ENCODE peak calls at places on chromosomes 6 and 20, in four cellular contexts. One of them, this sample, is unnamed.

GRCh38 chr6:106637051-106637717 is 7.8 kb downstream of the QRSL1 start:
- DNase-seq in foreskin fibroblast: no peak
- DNase-seq in IMR-90: no peak
- DNase-seq in brain microvascular endothelial cell: no peak
- DNase-seq in this sample: no peak

GRCh38 chr6:156949376-156949775 is 172.2 kb downstream of the ARID1B start:
- DNase-seq in foreskin fibroblast: peak
- DNase-seq in IMR-90: peak
- DNase-seq in brain microvascular endothelial cell: peak
- DNase-seq in this sample: no peak

GRCh38 chr6:126134491-126134890 is 148.2 kb downstream of the TRMT11 start:
- DNase-seq in foreskin fibroblast: no peak
- DNase-seq in IMR-90: no peak
- DNase-seq in brain microvascular endothelial cell: no peak
- DNase-seq in this sample: no peak

GRCh38 chr6:110476046-110476849 is at the start of gene SLC22A16:
- DNase-seq in foreskin fibroblast: no peak
- DNase-seq in IMR-90: no peak
- DNase-seq in brain microvascular endothelial cell: no peak
- DNase-seq in this sample: no peak

GRCh38 chr6:137805622-137806021 is 61.4 kb upstream of the TNFAIP3 start:
- DNase-seq in foreskin fibroblast: no peak
- DNase-seq in IMR-90: no peak
- DNase-seq in brain microvascular endothelial cell: no peak
- DNase-seq in this sample: no peak

GRCh38 chr6:117327149-117328004 is 62.0 kb downstream of the VGLL2 start:
- DNase-seq in foreskin fibroblast: no peak
- DNase-seq in IMR-90: no peak
- DNase-seq in brain microvascular endothelial cell: no peak
- DNase-seq in this sample: no peak

GRCh38 chr20:36613974-36614373 is 8.4 kb downstream of the RAB5IF start:
- DNase-seq in foreskin fibroblast: no peak
- DNase-seq in IMR-90: no peak
- DNase-seq in brain microvascular endothelial cell: no peak
- DNase-seq in this sample: no peak

GRCh38 chr6:68730291-68731054 is 95.4 kb downstream of the ADGRB3 start:
- DNase-seq in foreskin fibroblast: no peak
- DNase-seq in IMR-90: no peak
- DNase-seq in brain microvascular endothelial cell: no peak
- DNase-seq in this sample: no peak

GRCh38 chr20:35129647-35130069 is 17.5 kb downstream of the EDEM2 start:
- DNase-seq in foreskin fibroblast: peak
- DNase-seq in IMR-90: peak
- DNase-seq in brain microvascular endothelial cell: no peak
- DNase-seq in this sample: peak

GRCh38 chr6:45003400-45003799 is 324.7 kb upstream of the RUNX2 start:
- DNase-seq in foreskin fibroblast: no peak
- DNase-seq in IMR-90: no peak
- DNase-seq in brain microvascular endothelial cell: no peak
- DNase-seq in this sample: no peak

GRCh38 chr6:159061805-159062563 is 17.2 kb upstream of the TAGAP start:
- DNase-seq in foreskin fibroblast: no peak
- DNase-seq in IMR-90: no peak
- DNase-seq in brain microvascular endothelial cell: no peak
- DNase-seq in this sample: no peak

GRCh38 chr6:98470821-98471220 is 363.6 kb upstream of the POU3F2 start:
- DNase-seq in foreskin fibroblast: no peak
- DNase-seq in IMR-90: no peak
- DNase-seq in brain microvascular endothelial cell: no peak
- DNase-seq in this sample: no peak

GRCh38 chr6:66865771-66866170 is 1158.7 kb upstream of the EYS start:
- DNase-seq in foreskin fibroblast: peak
- DNase-seq in IMR-90: no peak
- DNase-seq in brain microvascular endothelial cell: no peak
- DNase-seq in this sample: no peak

GRCh38 chr20:50284811-50285375 is 94.3 kb downstream of the CEBPB start:
- DNase-seq in foreskin fibroblast: no peak
- DNase-seq in IMR-90: no peak
- DNase-seq in brain microvascular endothelial cell: no peak
- DNase-seq in this sample: no peak

GRCh38 chr6:797479-798077 is 104.6 kb upstream of the EXOC2 start:
- DNase-seq in foreskin fibroblast: peak
- DNase-seq in IMR-90: peak
- DNase-seq in brain microvascular endothelial cell: peak
- DNase-seq in this sample: peak

GRCh38 chr6:130322673-130323268 is 43.0 kb upstream of the TMEM200A start:
- DNase-seq in foreskin fibroblast: peak
- DNase-seq in IMR-90: peak
- DNase-seq in brain microvascular endothelial cell: peak
- DNase-seq in this sample: peak

GRCh38 chr20:51134405-51134804 is 111.5 kb upstream of the KCNG1 start:
- DNase-seq in foreskin fibroblast: no peak
- DNase-seq in IMR-90: no peak
- DNase-seq in brain microvascular endothelial cell: no peak
- DNase-seq in this sample: no peak

GRCh38 chr6:55443238-55444134 is 116.2 kb downstream of the GFRAL start:
- DNase-seq in foreskin fibroblast: no peak
- DNase-seq in IMR-90: no peak
- DNase-seq in brain microvascular endothelial cell: no peak
- DNase-seq in this sample: peak

GRCh38 chr6:94377835-94378234 is 958.5 kb upstream of the EPHA7 start:
- DNase-seq in foreskin fibroblast: no peak
- DNase-seq in IMR-90: no peak
- DNase-seq in brain microvascular endothelial cell: no peak
- DNase-seq in this sample: no peak

GRCh38 chr20:13990465-13990864 is at the start of gene SEL1L2:
- DNase-seq in foreskin fibroblast: no peak
- DNase-seq in IMR-90: no peak
- DNase-seq in brain microvascular endothelial cell: no peak
- DNase-seq in this sample: no peak

GRCh38 chr6:113980937-113981554 is 10.1 kb upstream of the HDAC2 start:
- DNase-seq in foreskin fibroblast: no peak
- DNase-seq in IMR-90: peak
- DNase-seq in brain microvascular endothelial cell: no peak
- DNase-seq in this sample: no peak

GRCh38 chr6:125375841-125376240 is 74.1 kb upstream of the HDDC2 start:
- DNase-seq in foreskin fibroblast: peak
- DNase-seq in IMR-90: no peak
- DNase-seq in brain microvascular endothelial cell: peak
- DNase-seq in this sample: no peak

GRCh38 chr6:81818778-81819491 is 66.5 kb upstream of the TENT5A start:
- DNase-seq in foreskin fibroblast: peak
- DNase-seq in IMR-90: no peak
- DNase-seq in brain microvascular endothelial cell: no peak
- DNase-seq in this sample: no peak

GRCh38 chr6:73264446-73264845 is 1.4 kb upstream of the KHDC1 start:
- DNase-seq in foreskin fibroblast: no peak
- DNase-seq in IMR-90: no peak
- DNase-seq in brain microvascular endothelial cell: no peak
- DNase-seq in this sample: no peak

GRCh38 chr6:161835426-161836029 is 561.7 kb upstream of the AGPAT4 start:
- DNase-seq in foreskin fibroblast: no peak
- DNase-seq in IMR-90: no peak
- DNase-seq in brain microvascular endothelial cell: peak
- DNase-seq in this sample: no peak

GRCh38 chr6:157714153-157714490 is 108.9 kb upstream of the SNX9 start:
- DNase-seq in foreskin fibroblast: peak
- DNase-seq in IMR-90: peak
- DNase-seq in brain microvascular endothelial cell: no peak
- DNase-seq in this sample: no peak

GRCh38 chr6:63560806-63561672 is 11.2 kb upstream of the LOC128125822 start:
- DNase-seq in foreskin fibroblast: no peak
- DNase-seq in IMR-90: peak
- DNase-seq in brain microvascular endothelial cell: no peak
- DNase-seq in this sample: no peak

GRCh38 chr6:72219536-72219935 is 333.2 kb downstream of the RIMS1 start:
- DNase-seq in foreskin fibroblast: no peak
- DNase-seq in IMR-90: peak
- DNase-seq in brain microvascular endothelial cell: no peak
- DNase-seq in this sample: no peak

GRCh38 chr6:158032354-158032733 is 50.7 kb downstream of the SYNJ2 start:
- DNase-seq in foreskin fibroblast: no peak
- DNase-seq in IMR-90: no peak
- DNase-seq in brain microvascular endothelial cell: no peak
- DNase-seq in this sample: no peak

GRCh38 chr20:17843246-17844132 is 125.1 kb downstream of the SNX5 start:
- DNase-seq in foreskin fibroblast: peak
- DNase-seq in IMR-90: peak
- DNase-seq in brain microvascular endothelial cell: peak
- DNase-seq in this sample: no peak

GRCh38 chr20:41482647-41483552 is 116.3 kb upstream of the EMILIN3 start:
- DNase-seq in foreskin fibroblast: peak
- DNase-seq in IMR-90: peak
- DNase-seq in brain microvascular endothelial cell: peak
- DNase-seq in this sample: no peak

GRCh38 chr6:100488231-100488630 is 23.5 kb upstream of the SIM1 start:
- DNase-seq in foreskin fibroblast: no peak
- DNase-seq in IMR-90: no peak
- DNase-seq in brain microvascular endothelial cell: no peak
- DNase-seq in this sample: no peak

GRCh38 chr6:42758756-42759430 is 13.0 kb upstream of the TBCC start:
- DNase-seq in foreskin fibroblast: no peak
- DNase-seq in IMR-90: no peak
- DNase-seq in brain microvascular endothelial cell: no peak
- DNase-seq in this sample: no peak

GRCh38 chr6:121698617-121699016 is 263.2 kb downstream of the GJA1 start:
- DNase-seq in foreskin fibroblast: no peak
- DNase-seq in IMR-90: no peak
- DNase-seq in brain microvascular endothelial cell: no peak
- DNase-seq in this sample: no peak

GRCh38 chr6:31116661-31117385 is 2.2 kb downstream of the PSORS1C1 start:
- DNase-seq in foreskin fibroblast: peak
- DNase-seq in IMR-90: no peak
- DNase-seq in brain microvascular endothelial cell: peak
- DNase-seq in this sample: no peak

GRCh38 chr6:16496210-16496609 is 257.8 kb downstream of the GMPR start:
- DNase-seq in foreskin fibroblast: no peak
- DNase-seq in IMR-90: no peak
- DNase-seq in brain microvascular endothelial cell: no peak
- DNase-seq in this sample: no peak
- TF ChIP-seq CTCF in foreskin fibroblast: no peak
- TF ChIP-seq CTCF in IMR-90: no peak
- TF ChIP-seq CTCF in brain microvascular endothelial cell: peak
- TF ChIP-seq CTCF in this sample: no peak

DNA sequence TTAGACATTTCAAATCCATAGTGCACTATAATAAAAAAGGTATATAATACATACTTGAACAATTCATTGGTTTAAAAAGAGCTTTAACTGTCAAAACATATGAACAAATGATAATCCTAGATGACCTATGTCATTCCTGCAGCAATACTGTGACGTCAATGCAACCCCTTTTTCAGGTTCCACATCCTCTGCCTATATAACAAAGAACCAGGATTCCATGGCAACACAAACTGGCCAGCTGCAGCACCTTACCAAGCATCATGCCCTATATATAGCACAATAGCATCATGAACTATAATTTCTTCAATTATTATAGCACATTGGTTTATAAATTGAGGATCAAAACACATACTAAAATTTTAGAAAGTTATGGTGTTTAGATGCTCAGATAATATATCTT is 578 bp upstream of the PTCHD4 start:
- DNase-seq in foreskin fibroblast: no peak
- DNase-seq in IMR-90: peak
- DNase-seq in brain microvascular endothelial cell: no peak
- DNase-seq in this sample: no peak
- H3K4me3 ChIP-seq in foreskin fibroblast: no peak
- H3K4me3 ChIP-seq in IMR-90: no peak
- H3K4me3 ChIP-seq in brain microvascular endothelial cell: no peak
- H3K4me3 ChIP-seq in this sample: no peak

GRCh38 chr6:33794910-33795615 is 6.1 kb upstream of the LEMD2 start:
- DNase-seq in foreskin fibroblast: no peak
- DNase-seq in IMR-90: no peak
- DNase-seq in brain microvascular endothelial cell: no peak
- DNase-seq in this sample: no peak
- TF ChIP-seq CTCF in foreskin fibroblast: peak
- TF ChIP-seq CTCF in IMR-90: no peak
- TF ChIP-seq CTCF in brain microvascular endothelial cell: peak
- TF ChIP-seq CTCF in this sample: no peak

GRCh38 chr6:3261518-3261820 is 2.7 kb downstream of the PSMG4 start:
- DNase-seq in foreskin fibroblast: no peak
- DNase-seq in IMR-90: no peak
- DNase-seq in brain microvascular endothelial cell: no peak
- DNase-seq in this sample: no peak

GRCh38 chr6:3261921-3262320 is 3.2 kb downstream of the PSMG4 start:
- DNase-seq in foreskin fibroblast: no peak
- DNase-seq in IMR-90: no peak
- DNase-seq in brain microvascular endothelial cell: no peak
- DNase-seq in this sample: no peak

GRCh38 chr6:3259491-3259958 is 778 bp downstream of the PSMG4 start:
- DNase-seq in foreskin fibroblast: peak
- DNase-seq in IMR-90: peak
- DNase-seq in brain microvascular endothelial cell: peak
- DNase-seq in this sample: no peak

GRCh38 chr6:3260296-3260695 is 1.5 kb downstream of the PSMG4 start:
- DNase-seq in foreskin fibroblast: no peak
- DNase-seq in IMR-90: no peak
- DNase-seq in brain microvascular endothelial cell: no peak
- DNase-seq in this sample: no peak

DNA sequence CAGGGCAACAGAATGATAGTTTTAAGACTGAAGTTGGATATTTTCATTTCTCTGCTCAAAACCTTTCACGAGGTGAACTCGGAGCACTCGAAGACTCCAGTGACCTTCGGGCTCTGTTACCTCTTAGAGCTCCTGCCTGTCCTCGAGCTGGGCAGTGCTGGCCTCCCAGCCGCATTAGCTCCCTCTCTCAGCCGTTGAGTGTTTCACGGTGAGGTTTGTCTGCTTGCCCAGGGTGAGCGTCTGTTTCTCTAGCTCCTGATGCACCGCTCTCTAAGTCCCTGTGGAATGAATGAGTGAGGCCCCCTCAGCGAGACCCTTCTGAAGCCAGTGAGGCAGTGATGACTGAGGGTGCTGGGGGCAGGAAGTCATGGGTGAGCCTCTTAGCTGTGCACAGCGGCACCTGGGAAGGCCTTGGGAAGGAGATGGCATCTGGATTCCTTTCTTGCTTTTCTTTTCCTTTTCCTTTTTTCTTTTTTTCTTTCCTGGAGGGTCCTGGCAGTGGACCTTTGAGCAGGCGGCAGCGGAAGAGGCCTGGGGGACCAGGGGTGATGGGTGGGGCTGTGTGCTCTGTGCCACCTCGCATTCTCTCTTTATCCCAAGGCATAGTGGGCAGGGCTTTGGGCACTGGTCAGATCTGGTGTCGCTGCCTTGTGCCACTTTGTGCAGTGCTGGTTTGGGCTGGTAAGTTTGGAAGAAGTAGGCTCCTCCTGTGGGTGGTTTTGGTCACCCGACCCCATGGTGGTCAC is 2.2 kb downstream of the PSMG4 start:
- DNase-seq in foreskin fibroblast: no peak
- DNase-seq in IMR-90: no peak
- DNase-seq in brain microvascular endothelial cell: no peak
- DNase-seq in this sample: no peak
- H3K4me3 ChIP-seq in foreskin fibroblast: peak
- H3K4me3 ChIP-seq in IMR-90: no peak
- H3K4me3 ChIP-seq in brain microvascular endothelial cell: no peak
- H3K4me3 ChIP-seq in this sample: peak

GRCh38 chr20:38304845-38305447 is 990 bp downstream of the BPI start:
- DNase-seq in foreskin fibroblast: peak
- DNase-seq in IMR-90: peak
- DNase-seq in brain microvascular endothelial cell: peak
- DNase-seq in this sample: no peak
- TF ChIP-seq CTCF in foreskin fibroblast: peak
- TF ChIP-seq CTCF in IMR-90: peak
- TF ChIP-seq CTCF in brain microvascular endothelial cell: peak
- TF ChIP-seq CTCF in this sample: peak

GRCh38 chr20:62622877-62623487 is 19.3 kb upstream of the SLCO4A1 start:
- DNase-seq in foreskin fibroblast: no peak
- DNase-seq in IMR-90: no peak
- DNase-seq in brain microvascular endothelial cell: no peak
- DNase-seq in this sample: no peak
- H3K4me3 ChIP-seq in foreskin fibroblast: no peak
- H3K4me3 ChIP-seq in IMR-90: no peak
- H3K4me3 ChIP-seq in brain microvascular endothelial cell: no peak
- H3K4me3 ChIP-seq in this sample: peak